ENCODE peak calls at places on chromosome 14, in ten cellular contexts. D is CD14-positive monocyte; P is occipital lobe; W is ACHN; K is SW 1271; F is keratinocyte; L is IMR-90; I is fibroblast of lung; Y is left colon; T is CD8-positive, alpha-beta memory T cell. B is an unnamed sample.

GRCh38 chr14:95104911-95105310 is 52.4 kb downstream of the DICER1 start:
- DNase-seq in D (no peak), P (no peak), W (no peak), K (no peak), F (no peak), L (no peak), I (no peak), Y (no peak), T (no peak), B (no peak)

GRCh38 chr14:77026930-77027537 is 1.5 kb downstream of the IRF2BPL start:
- DNase-seq in D (no peak), P (no peak), W (peak; percentile 28), K (no peak), F (no peak), L (peak; percentile 54), I (peak; percentile 56), Y (peak; percentile 68), T (peak; percentile 71), B (peak; percentile 16)

GRCh38 chr14:31568671-31569070 is 7.5 kb downstream of the NUBPL start:
- DNase-seq in D (no peak), P (no peak), W (no peak), K (no peak), F (no peak), L (peak; percentile 61), I (peak; percentile 22), Y (no peak), T (no peak), B (no peak)

GRCh38 chr14:105179191-105179590 is 1.9 kb downstream of the NUDT14 start:
- DNase-seq in D (no peak), P (no peak), W (no peak), K (no peak), F (no peak), L (no peak), I (no peak), Y (no peak), T (no peak), B (no peak)

GRCh38 chr14:80387563-80387981 is 176.3 kb upstream of the DIO2 start:
- DNase-seq in D (no peak), P (no peak), W (no peak), K (no peak), F (no peak), L (no peak), I (peak; percentile 83), Y (no peak), T (no peak), B (no peak)

GRCh38 chr14:77660754-77661153 is 44.3 kb upstream of the SPTLC2 start:
- DNase-seq in D (no peak), P (peak; percentile 63), W (peak; percentile 6), K (no peak), F (no peak), L (no peak), I (peak; percentile 41), Y (no peak), T (no peak), B (no peak)

GRCh38 chr14:63269561-63270225 is 49.0 kb downstream of the GPHB5 start:
- DNase-seq in D (no peak), P (no peak), W (no peak), K (no peak), F (no peak), L (no peak), I (peak; percentile 84), Y (no peak), T (no peak), B (no peak)

GRCh38 chr14:52703225-52703624 is 3.8 kb upstream of the PSMC6 start:
- DNase-seq in D (peak; percentile 65), P (peak; percentile 1), W (peak; percentile 13), K (no peak), F (peak; percentile 62), L (peak; percentile 98), I (peak; percentile 94), Y (peak; percentile 23), T (no peak), B (no peak)

GRCh38 chr14:99191663-99192621 is 80.1 kb downstream of the BCL11B start:
- DNase-seq in D (peak; percentile 22), P (peak; percentile 46), W (peak; percentile 45), K (no peak), F (no peak), L (peak; percentile 13), I (peak; percentile 84), Y (peak; percentile 45), T (peak; percentile 65), B (peak; percentile 34)

GRCh38 chr14:64581817-64582216 is 32.1 kb downstream of the PPP1R36 start:
- DNase-seq in D (no peak), P (no peak), W (no peak), K (no peak), F (no peak), L (no peak), I (no peak), Y (no peak), T (no peak), B (no peak)